ENCODE peak calls at places on chromosomes 5 and 9, in four cellular contexts. One of them, this sample, is unnamed. For H3K36me3, the result is how much of the 10 kb centered on the place peaks cover.

GRCh38 chr5:142248853-142249462 is 75.9 kb downstream of the SPRY4 start:
- DNase-seq in Caco-2: peak
- DNase-seq in neuronal stem cell: no peak
- DNase-seq in OCI-LY7: no peak
- DNase-seq in this sample: peak

GRCh38 chr9:20989923-20990341 is 41.5 kb downstream of the HACD4 start:
- DNase-seq in neuronal stem cell: no peak
- DNase-seq in OCI-LY7: no peak
- DNase-seq in Caco-2: no peak
- DNase-seq in this sample: no peak

GRCh38 chr9:74551266-74551665 is 54.1 kb downstream of the RORB start:
- DNase-seq in OCI-LY7: no peak
- DNase-seq in Caco-2: no peak
- DNase-seq in neuronal stem cell: no peak
- DNase-seq in this sample: no peak

GRCh38 chr5:11128021-11128420 is 367.0 kb upstream of the DAP start:
- DNase-seq in Caco-2: no peak
- DNase-seq in OCI-LY7: no peak
- DNase-seq in neuronal stem cell: no peak
- DNase-seq in this sample: no peak

GRCh38 chr5:142826741-142827492 is 56.7 kb downstream of the ARHGAP26 start:
- DNase-seq in Caco-2: no peak
- DNase-seq in neuronal stem cell: no peak
- DNase-seq in OCI-LY7: no peak
- DNase-seq in this sample: peak

GRCh38 chr9:88005146-88005750 is 30.9 kb upstream of the CDK20 start:
- DNase-seq in Caco-2: no peak
- DNase-seq in OCI-LY7: no peak
- DNase-seq in neuronal stem cell: no peak
- DNase-seq in this sample: no peak

GRCh38 chr5:31362931-31363568 is 168.8 kb downstream of the DROSHA start:
- DNase-seq in OCI-LY7: no peak
- DNase-seq in neuronal stem cell: no peak
- DNase-seq in Caco-2: no peak
- DNase-seq in this sample: no peak

GRCh38 chr5:76765249-76765648 is 49.3 kb downstream of the F2R start:
- DNase-seq in OCI-LY7: no peak
- DNase-seq in Caco-2: no peak
- DNase-seq in neuronal stem cell: no peak
- DNase-seq in this sample: no peak

GRCh38 chr5:68012429-68012828 is 203.1 kb upstream of the PIK3R1 start:
- DNase-seq in neuronal stem cell: no peak
- DNase-seq in Caco-2: no peak
- DNase-seq in OCI-LY7: no peak
- DNase-seq in this sample: no peak

GRCh38 chr5:31173621-31174020 is 19.9 kb upstream of the CDH6 start:
- DNase-seq in neuronal stem cell: peak
- DNase-seq in Caco-2: no peak
- DNase-seq in OCI-LY7: no peak
- DNase-seq in this sample: no peak

GRCh38 chr9:123894822-123895221 is 35.1 kb downstream of the DENND1A start:
- DNase-seq in OCI-LY7: no peak
- DNase-seq in Caco-2: no peak
- DNase-seq in neuronal stem cell: no peak
- DNase-seq in this sample: no peak

GRCh38 chr9:106799146-106799545 is 63.8 kb upstream of the ZNF462 start:
- DNase-seq in OCI-LY7: no peak
- DNase-seq in Caco-2: peak
- DNase-seq in neuronal stem cell: no peak
- DNase-seq in this sample: peak

GRCh38 chr9:123373941-123374340 is 17.9 kb downstream of the CRB2 start:
- DNase-seq in Caco-2: no peak
- DNase-seq in OCI-LY7: no peak
- DNase-seq in neuronal stem cell: peak
- DNase-seq in this sample: peak

GRCh38 chr5:77076961-77077820 is 9.9 kb downstream of the ZBED3 start:
- DNase-seq in OCI-LY7: peak
- DNase-seq in neuronal stem cell: peak
- DNase-seq in Caco-2: no peak
- DNase-seq in this sample: peak

GRCh38 chr5:179332741-179333290 is 12.4 kb downstream of the ADAMTS2 start:
- DNase-seq in neuronal stem cell: no peak
- DNase-seq in Caco-2: no peak
- DNase-seq in OCI-LY7: no peak
- DNase-seq in this sample: no peak

DNA sequence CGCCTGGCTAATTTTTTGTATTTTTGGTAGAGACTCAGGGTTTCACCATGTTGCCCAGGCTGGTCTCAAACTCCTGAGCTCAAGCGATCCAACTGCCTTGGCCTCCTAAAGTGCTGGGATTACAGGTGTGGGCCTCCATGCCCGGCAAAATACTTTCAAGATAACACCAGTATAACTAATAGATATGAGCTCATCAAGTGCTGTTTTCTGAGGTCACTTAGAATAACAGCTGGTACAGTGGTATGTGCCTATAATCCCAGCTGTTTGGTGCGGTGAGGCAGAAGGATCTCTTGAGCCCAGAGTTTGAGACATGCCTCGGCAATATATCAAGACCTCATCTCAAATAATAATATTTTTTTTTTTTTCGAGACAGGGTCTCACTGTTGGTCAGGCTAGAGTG is 30.5 kb upstream of the CREBRF start:
- DNase-seq in Caco-2: no peak
- DNase-seq in OCI-LY7: no peak
- DNase-seq in neuronal stem cell: no peak
- DNase-seq in this sample: no peak
- H3K36me3 ChIP-seq in Caco-2: under half
- H3K36me3 ChIP-seq in OCI-LY7: half or more
- H3K36me3 ChIP-seq in neuronal stem cell: under half
- H3K36me3 ChIP-seq in this sample: under half

GRCh38 chr9:35736201-35736633 is 3.8 kb downstream of the CREB3 start:
- DNase-seq in OCI-LY7: peak
- DNase-seq in neuronal stem cell: peak
- DNase-seq in Caco-2: peak
- DNase-seq in this sample: peak
- H3K36me3 ChIP-seq in OCI-LY7: half or more
- H3K36me3 ChIP-seq in neuronal stem cell: half or more
- H3K36me3 ChIP-seq in Caco-2: under half
- H3K36me3 ChIP-seq in this sample: half or more

DNA sequence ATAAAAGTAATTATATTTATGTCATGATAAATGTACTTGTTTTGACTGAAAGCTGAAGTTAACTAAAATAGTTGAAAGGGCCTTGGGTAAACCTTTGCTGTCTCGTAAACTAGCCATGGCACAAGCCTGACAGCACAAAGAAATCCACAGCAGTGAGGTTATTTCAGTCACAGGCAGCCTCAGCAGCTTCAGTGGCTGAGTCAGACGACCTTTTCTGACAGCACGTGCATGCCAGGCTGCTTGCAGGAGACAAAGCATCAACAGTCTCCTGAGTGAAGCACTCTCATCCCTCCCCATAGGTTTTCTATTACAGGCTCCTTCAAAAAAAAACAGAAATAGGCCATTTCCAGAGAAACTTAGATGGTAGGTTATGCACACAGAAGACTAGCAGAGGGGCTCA is 34.6 kb downstream of the OXCT1 start:
- DNase-seq in neuronal stem cell: peak
- DNase-seq in OCI-LY7: no peak
- DNase-seq in Caco-2: no peak
- DNase-seq in this sample: peak
- H3K36me3 ChIP-seq in neuronal stem cell: under half
- H3K36me3 ChIP-seq in OCI-LY7: half or more
- H3K36me3 ChIP-seq in Caco-2: under half
- H3K36me3 ChIP-seq in this sample: under half

GRCh38 chr5:148391422-148391821 is 7.7 kb downstream of the FBXO38 start:
- DNase-seq in neuronal stem cell: no peak
- DNase-seq in Caco-2: no peak
- DNase-seq in OCI-LY7: no peak
- DNase-seq in this sample: no peak
- H3K36me3 ChIP-seq in neuronal stem cell: half or more
- H3K36me3 ChIP-seq in Caco-2: under half
- H3K36me3 ChIP-seq in OCI-LY7: half or more
- H3K36me3 ChIP-seq in this sample: under half

GRCh38 chr9:113472199-113472598 is 8.7 kb downstream of the RGS3 start:
- DNase-seq in Caco-2: no peak
- DNase-seq in neuronal stem cell: no peak
- DNase-seq in OCI-LY7: no peak
- DNase-seq in this sample: no peak
- H3K36me3 ChIP-seq in Caco-2: under half
- H3K36me3 ChIP-seq in neuronal stem cell: under half
- H3K36me3 ChIP-seq in OCI-LY7: under half
- H3K36me3 ChIP-seq in this sample: under half

This sample was measured in cardiac muscle cell.